ENCODE peak calls at places on chromosomes 11 and 22, in five cellular contexts. One of them, this sample, is unnamed.

GRCh38 chr22:47151490-47151889 is 389.0 kb downstream of the TBC1D22A start:
- DNase-seq in cardiac muscle cell: peak; percentile 42
- DNase-seq in psoas muscle: no peak
- DNase-seq in AG09309: no peak
- DNase-seq in GM10248: no peak
- DNase-seq in this sample: no peak

GRCh38 chr11:128731041-128731663 is 37.3 kb downstream of the FLI1 start:
- DNase-seq in cardiac muscle cell: no peak
- DNase-seq in psoas muscle: no peak
- DNase-seq in AG09309: no peak
- DNase-seq in GM10248: no peak
- DNase-seq in this sample: no peak

GRCh38 chr22:24315367-24315781 is 44.7 kb downstream of the SPECC1L start:
- DNase-seq in cardiac muscle cell: no peak
- DNase-seq in psoas muscle: no peak
- DNase-seq in AG09309: peak; percentile 20
- DNase-seq in GM10248: no peak
- DNase-seq in this sample: peak; percentile 37

GRCh38 chr22:47884775-47885174 is 1122.3 kb downstream of the TBC1D22A start:
- DNase-seq in cardiac muscle cell: no peak
- DNase-seq in psoas muscle: no peak
- DNase-seq in AG09309: no peak
- DNase-seq in GM10248: no peak
- DNase-seq in this sample: no peak

GRCh38 chr22:50529416-50530279 is at the start of gene TYMP:
- DNase-seq in cardiac muscle cell: no peak
- DNase-seq in psoas muscle: peak; percentile 82
- DNase-seq in AG09309: no peak
- DNase-seq in GM10248: peak; percentile 85
- DNase-seq in this sample: no peak

GRCh38 chr11:107263865-107264563 is 193.6 kb downstream of the CWF19L2 start:
- DNase-seq in cardiac muscle cell: no peak
- DNase-seq in psoas muscle: no peak
- DNase-seq in AG09309: no peak
- DNase-seq in GM10248: peak; percentile 18
- DNase-seq in this sample: no peak

GRCh38 chr11:60785806-60786361 is 751 bp downstream of the MS4A10 start:
- DNase-seq in cardiac muscle cell: peak; percentile 54
- DNase-seq in psoas muscle: no peak
- DNase-seq in AG09309: no peak
- DNase-seq in GM10248: no peak
- DNase-seq in this sample: no peak

GRCh38 chr22:28032896-28033295 is 113.8 kb upstream of the PITPNB start:
- DNase-seq in cardiac muscle cell: no peak
- DNase-seq in psoas muscle: no peak
- DNase-seq in AG09309: no peak
- DNase-seq in GM10248: no peak
- DNase-seq in this sample: no peak

GRCh38 chr22:36860017-36860416 is 789 bp upstream of the NCF4 start:
- DNase-seq in cardiac muscle cell: no peak
- DNase-seq in psoas muscle: no peak
- DNase-seq in AG09309: no peak
- DNase-seq in GM10248: no peak
- DNase-seq in this sample: no peak

GRCh38 chr22:38802671-38803121 is 8.8 kb upstream of the DNAL4 start:
- DNase-seq in cardiac muscle cell: peak; percentile 95
- DNase-seq in psoas muscle: peak; percentile 58
- DNase-seq in AG09309: peak; percentile 92
- DNase-seq in GM10248: no peak
- DNase-seq in this sample: peak; percentile 87

GRCh38 chr11:130561441-130561881 is 113.0 kb downstream of the ADAMTS15 start:
- DNase-seq in cardiac muscle cell: peak; percentile 36
- DNase-seq in psoas muscle: no peak
- DNase-seq in AG09309: no peak
- DNase-seq in GM10248: no peak
- DNase-seq in this sample: no peak

GRCh38 chr11:58963551-58964075 is 24.3 kb downstream of the GLYATL1 start:
- DNase-seq in cardiac muscle cell: peak; percentile 76
- DNase-seq in psoas muscle: no peak
- DNase-seq in AG09309: peak; percentile 37
- DNase-seq in GM10248: no peak
- DNase-seq in this sample: no peak

DNA sequence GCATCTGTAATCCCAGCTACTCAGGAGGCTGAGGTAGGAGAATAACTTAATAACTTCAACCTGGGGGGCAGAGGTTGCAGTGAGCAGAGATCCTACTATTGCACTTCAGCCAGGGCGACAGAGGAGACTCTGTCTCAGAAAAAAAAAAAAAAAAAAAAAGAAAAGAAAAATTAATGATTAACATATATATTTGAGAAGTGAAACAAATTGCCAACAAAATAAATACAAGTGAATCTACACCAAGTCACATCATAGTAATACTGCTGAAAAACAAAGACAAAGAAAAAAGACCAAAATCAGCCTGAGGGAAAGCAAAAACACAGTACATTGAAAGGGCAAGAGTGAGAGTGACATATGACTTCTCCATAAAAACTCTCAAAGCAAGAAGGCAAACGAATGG is 123.7 kb downstream of the CASP12 start:
- DNase-seq in cardiac muscle cell: no peak
- DNase-seq in psoas muscle: no peak
- DNase-seq in AG09309: no peak
- DNase-seq in GM10248: no peak
- DNase-seq in this sample: no peak
- TF ChIP-seq CTCF in cardiac muscle cell: no peak
- TF ChIP-seq CTCF in psoas muscle: no peak
- TF ChIP-seq CTCF in AG09309: no peak
- TF ChIP-seq CTCF in GM10248: no peak
- TF ChIP-seq CTCF in this sample: no peak

GRCh38 chr11:24509114-24509513 is 12.3 kb downstream of the LUZP2 start:
- DNase-seq in cardiac muscle cell: peak; percentile 28
- DNase-seq in psoas muscle: no peak
- DNase-seq in AG09309: no peak
- DNase-seq in GM10248: no peak
- DNase-seq in this sample: no peak
- TF ChIP-seq CTCF in cardiac muscle cell: peak; percentile 30
- TF ChIP-seq CTCF in psoas muscle: no peak
- TF ChIP-seq CTCF in AG09309: no peak
- TF ChIP-seq CTCF in GM10248: no peak
- TF ChIP-seq CTCF in this sample: peak; percentile 24

GRCh38 chr11:120181446-120181992 is 29.3 kb upstream of the OAF start:
- DNase-seq in cardiac muscle cell: no peak
- DNase-seq in psoas muscle: no peak
- DNase-seq in AG09309: no peak
- DNase-seq in GM10248: no peak
- DNase-seq in this sample: no peak

GRCh38 chr11:120182790-120183491 is 27.9 kb upstream of the OAF start:
- DNase-seq in cardiac muscle cell: no peak
- DNase-seq in psoas muscle: peak; percentile 62
- DNase-seq in AG09309: no peak
- DNase-seq in GM10248: no peak
- DNase-seq in this sample: no peak

GRCh38 chr11:120180571-120181445 is 30.0 kb upstream of the OAF start:
- DNase-seq in cardiac muscle cell: peak; percentile 49
- DNase-seq in psoas muscle: no peak
- DNase-seq in AG09309: no peak
- DNase-seq in GM10248: no peak
- DNase-seq in this sample: no peak

GRCh38 chr11:120183701-120184141 is 27.1 kb upstream of the OAF start:
- DNase-seq in cardiac muscle cell: no peak
- DNase-seq in psoas muscle: no peak
- DNase-seq in AG09309: no peak
- DNase-seq in GM10248: no peak
- DNase-seq in this sample: no peak

GRCh38 chr11:120182357-120182756 is 28.5 kb upstream of the OAF start:
- DNase-seq in cardiac muscle cell: no peak
- DNase-seq in psoas muscle: no peak
- DNase-seq in AG09309: no peak
- DNase-seq in GM10248: no peak
- DNase-seq in this sample: no peak
- TF ChIP-seq CTCF in cardiac muscle cell: no peak
- TF ChIP-seq CTCF in psoas muscle: no peak
- TF ChIP-seq CTCF in AG09309: no peak
- TF ChIP-seq CTCF in GM10248: no peak
- TF ChIP-seq CTCF in this sample: no peak

GRCh38 chr11:2404735-2405196 is 4.2 kb downstream of the TSSC4 start:
- DNase-seq in cardiac muscle cell: no peak
- DNase-seq in psoas muscle: no peak
- DNase-seq in AG09309: no peak
- DNase-seq in GM10248: no peak
- DNase-seq in this sample: no peak
- TF ChIP-seq CTCF in cardiac muscle cell: no peak
- TF ChIP-seq CTCF in psoas muscle: no peak
- TF ChIP-seq CTCF in AG09309: no peak
- TF ChIP-seq CTCF in GM10248: no peak
- TF ChIP-seq CTCF in this sample: no peak

GRCh38 chr11:37786214-37786755 is 1188.2 kb upstream of the RAG2 start:
- DNase-seq in cardiac muscle cell: peak; percentile 49
- DNase-seq in psoas muscle: no peak
- DNase-seq in AG09309: no peak
- DNase-seq in GM10248: no peak
- DNase-seq in this sample: no peak

DNA sequence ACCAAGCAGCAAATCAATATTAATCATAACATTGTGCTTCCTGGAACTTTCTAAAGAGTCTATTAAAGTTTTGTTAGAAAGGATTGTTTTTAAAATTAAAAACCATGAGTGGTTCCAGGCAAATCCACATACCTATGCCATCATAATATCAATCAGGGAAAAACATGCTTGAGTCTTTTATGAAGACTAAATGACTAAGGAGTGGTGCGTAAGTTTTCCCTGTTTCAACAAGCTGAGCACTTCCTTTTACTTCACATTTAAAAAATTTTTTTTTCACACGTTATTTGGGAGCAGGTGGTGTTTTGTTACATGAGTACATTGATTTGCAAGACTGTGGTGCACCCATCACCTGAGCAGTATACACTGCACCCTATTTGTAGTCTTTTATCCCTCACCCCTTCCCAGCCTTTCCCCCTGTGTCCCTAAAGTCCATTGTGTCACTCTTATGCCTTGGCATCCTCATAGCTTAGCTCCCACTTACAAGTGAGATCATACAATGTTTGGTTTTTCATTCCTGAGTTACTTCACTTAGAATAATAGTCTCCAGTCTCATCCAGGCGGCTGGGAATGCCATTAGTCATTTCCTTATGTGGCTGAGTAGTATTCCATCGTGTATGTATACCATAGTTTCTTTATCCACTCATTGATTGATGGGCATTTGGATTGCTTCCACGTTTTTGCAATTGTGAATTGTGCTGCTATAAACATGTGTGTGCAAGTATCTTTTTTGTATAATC is 1190.3 kb upstream of the RAG2 start:
- DNase-seq in cardiac muscle cell: peak; percentile 66
- DNase-seq in psoas muscle: no peak
- DNase-seq in AG09309: no peak
- DNase-seq in GM10248: no peak
- DNase-seq in this sample: no peak
- TF ChIP-seq CTCF in cardiac muscle cell: no peak
- TF ChIP-seq CTCF in psoas muscle: no peak
- TF ChIP-seq CTCF in AG09309: no peak
- TF ChIP-seq CTCF in GM10248: no peak
- TF ChIP-seq CTCF in this sample: no peak

GRCh38 chr22:30555282-30556210 is 9.0 kb upstream of the SEC14L6 start:
- DNase-seq in cardiac muscle cell: no peak
- DNase-seq in psoas muscle: no peak
- DNase-seq in AG09309: no peak
- DNase-seq in GM10248: no peak
- DNase-seq in this sample: no peak
- TF ChIP-seq CTCF in cardiac muscle cell: no peak
- TF ChIP-seq CTCF in psoas muscle: no peak
- TF ChIP-seq CTCF in AG09309: no peak
- TF ChIP-seq CTCF in GM10248: no peak
- TF ChIP-seq CTCF in this sample: no peak

GRCh38 chr22:21640810-21641209 is 1.3 kb upstream of the SDF2L1 start:
- DNase-seq in cardiac muscle cell: no peak
- DNase-seq in psoas muscle: no peak
- DNase-seq in AG09309: no peak
- DNase-seq in GM10248: no peak
- DNase-seq in this sample: no peak

GRCh38 chr22:21642584-21643448 is 714 bp downstream of the SDF2L1 start:
- DNase-seq in cardiac muscle cell: peak; percentile 44
- DNase-seq in psoas muscle: peak; percentile 33
- DNase-seq in AG09309: no peak
- DNase-seq in GM10248: peak; percentile 67
- DNase-seq in this sample: no peak

GRCh38 chr22:21641417-21641794 is 696 bp upstream of the SDF2L1 start:
- DNase-seq in cardiac muscle cell: peak; percentile 64
- DNase-seq in psoas muscle: peak; percentile 24
- DNase-seq in AG09309: no peak
- DNase-seq in GM10248: no peak
- DNase-seq in this sample: no peak

GRCh38 chr22:21641795-21642583 is at the start of gene SDF2L1:
- DNase-seq in cardiac muscle cell: peak; percentile 99
- DNase-seq in psoas muscle: peak; percentile 99
- DNase-seq in AG09309: peak; percentile 93
- DNase-seq in GM10248: peak; percentile 98
- DNase-seq in this sample: peak; percentile 97

GRCh38 chr22:21643533-21644357 is 1.6 kb downstream of the SDF2L1 start:
- DNase-seq in cardiac muscle cell: no peak
- DNase-seq in psoas muscle: no peak
- DNase-seq in AG09309: no peak
- DNase-seq in GM10248: no peak
- DNase-seq in this sample: no peak
- TF ChIP-seq CTCF in cardiac muscle cell: peak; percentile 14
- TF ChIP-seq CTCF in psoas muscle: no peak
- TF ChIP-seq CTCF in AG09309: peak; percentile 14
- TF ChIP-seq CTCF in GM10248: peak; percentile 39
- TF ChIP-seq CTCF in this sample: no peak

DNA sequence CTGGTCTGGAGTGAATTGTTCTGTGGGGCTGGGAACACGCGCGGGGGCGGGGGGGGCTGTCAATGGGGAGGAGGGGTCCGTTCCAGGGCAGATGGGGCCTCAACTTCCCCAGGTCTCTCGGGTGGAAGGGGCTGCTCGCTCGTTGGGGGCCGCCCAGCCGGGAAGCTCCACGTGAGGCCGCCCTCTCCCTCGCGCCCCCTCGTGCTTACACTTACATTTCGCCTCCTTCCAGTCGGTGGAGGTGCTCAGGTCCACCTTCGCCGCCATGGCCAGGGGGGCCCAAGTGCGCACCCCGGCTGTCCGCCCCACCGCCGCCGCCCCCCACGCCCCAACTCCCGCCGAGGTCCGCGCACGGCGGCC is 451 bp downstream of the MACROD1 start:
- DNase-seq in cardiac muscle cell: no peak
- DNase-seq in psoas muscle: no peak
- DNase-seq in AG09309: no peak
- DNase-seq in GM10248: no peak
- DNase-seq in this sample: no peak
- TF ChIP-seq CTCF in cardiac muscle cell: no peak
- TF ChIP-seq CTCF in psoas muscle: no peak
- TF ChIP-seq CTCF in AG09309: peak; percentile 8
- TF ChIP-seq CTCF in GM10248: peak; percentile 25
- TF ChIP-seq CTCF in this sample: no peak